ENCODE peak calls at places on chromosomes 6 and 20, in five cellular contexts. R is upper lobe of left lung, S is HepG2, X is GM12878, V is K562. U is an unnamed sample.
A peak's percentile ranks its signal among the peaks of the same experiment; 100 is the strongest.

GRCh38 chr6:8064638-8065518 is 689 bp upstream of the BLOC1S5 start:
- ATAC-seq in R (no peak), S (peak; percentile 7), X (peak; percentile 12), V (no peak), U (no peak)

GRCh38 chr6:132411296-132411695 is 10.0 kb upstream of the MOXD1 start:
- ATAC-seq in R (no peak), S (no peak), X (no peak), V (no peak), U (no peak)

GRCh38 chr20:9059931-9060330 is 9.0 kb upstream of the PLCB4 start:
- ATAC-seq in R (no peak), S (no peak), X (no peak), V (no peak), U (no peak)

GRCh38 chr6:21340563-21340962 is 253.0 kb upstream of the SOX4 start:
- ATAC-seq in R (no peak), S (no peak), X (no peak), V (no peak), U (no peak)

GRCh38 chr6:124055986-124056385 is 252.3 kb downstream of the NKAIN2 start:
- ATAC-seq in R (no peak), S (no peak), X (no peak), V (no peak), U (no peak)

GRCh38 chr6:136014454-136015421 is 163.2 kb downstream of the PDE7B start:
- ATAC-seq in R (no peak), S (no peak), X (no peak), V (no peak), U (no peak)

GRCh38 chr6:42979523-42980177 is 669 bp upstream of the PEX6 start:
- ATAC-seq in R (peak; percentile 2), S (peak; percentile 9), X (peak; percentile 5), V (peak; percentile 1), U (peak; percentile 3)

GRCh38 chr6:2086328-2087008 is 158.9 kb downstream of the GMDS start:
- ATAC-seq in R (no peak), S (no peak), X (no peak), V (no peak), U (no peak)

GRCh38 chr6:14397518-14397901 is 279.9 kb downstream of the CD83 start:
- ATAC-seq in R (no peak), S (no peak), X (no peak), V (no peak), U (no peak)

GRCh38 chr6:156464100-156464878 is 312.9 kb upstream of the ARID1B start:
- ATAC-seq in R (no peak), S (no peak), X (peak; percentile 80), V (no peak), U (no peak)

GRCh38 chr6:80465513-80465912 is 359.0 kb downstream of the BCKDHB start:
- ATAC-seq in R (no peak), S (no peak), X (no peak), V (no peak), U (no peak)

GRCh38 chr6:170178561-170179477 is 112.1 kb downstream of the DLL1 start:
- ATAC-seq in R (no peak), S (no peak), X (no peak), V (no peak), U (no peak)

GRCh38 chr6:111676383-111676782 is 70.7 kb upstream of the TRAF3IP2 start:
- ATAC-seq in R (no peak), S (peak; percentile 82), X (no peak), V (no peak), U (no peak)

GRCh38 chr6:4889701-4890100 is 113.5 kb downstream of the CDYL start:
- ATAC-seq in R (no peak), S (no peak), X (no peak), V (no peak), U (no peak)

GRCh38 chr6:10381830-10382208 is 33.1 kb downstream of the TFAP2A start:
- ATAC-seq in R (no peak), S (no peak), X (peak; percentile 19), V (no peak), U (no peak)

GRCh38 chr6:33419580-33420492 is at the start of gene SYNGAP1:
- ATAC-seq in R (no peak), S (no peak), X (no peak), V (no peak), U (peak; percentile 31)
- H3K4me3 ChIP-seq in R (peak within 1 kb of the TSS; percentile 31), S (no peak within 1 kb of the TSS), X (no peak within 1 kb of the TSS), V (peak within 1 kb of the TSS; percentile 17), U (peak within 1 kb of the TSS; percentile 53)

DNA sequence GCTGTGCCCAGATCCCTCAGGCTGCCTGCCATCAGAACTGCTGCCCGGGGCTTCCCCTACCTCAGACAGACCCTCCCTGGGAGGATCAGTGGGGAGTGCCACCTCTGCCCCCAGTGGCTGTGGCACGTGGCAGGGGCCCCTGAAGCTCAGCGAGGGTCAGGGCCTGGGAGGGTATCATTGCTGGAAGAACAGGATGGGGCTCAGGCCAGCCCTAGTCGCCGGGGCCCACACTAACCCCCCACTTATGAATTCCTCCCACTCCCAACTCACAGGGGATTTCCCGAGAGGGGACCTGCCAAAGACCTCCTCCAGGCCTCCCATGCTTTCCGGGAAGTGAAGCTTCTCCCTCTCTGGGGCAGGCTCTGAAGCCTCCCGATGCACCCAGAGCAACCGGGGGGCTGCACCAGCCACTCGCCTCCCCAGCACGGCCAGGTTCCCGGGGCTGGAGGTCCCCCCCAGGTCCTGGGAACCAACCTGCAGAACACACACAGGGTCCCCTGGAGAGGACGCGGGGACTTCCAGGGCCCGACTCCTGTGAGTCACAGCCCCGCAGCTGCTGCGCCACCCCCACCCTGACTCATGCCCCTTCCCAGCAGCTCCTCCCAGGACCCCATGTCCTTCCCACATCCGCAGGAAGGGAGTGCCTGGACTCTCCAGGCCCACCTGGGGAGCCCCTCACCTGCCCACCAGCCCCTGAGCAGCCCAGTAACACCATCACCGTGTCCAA is 2.5 kb downstream of the TNFRSF6B start:
- ATAC-seq in R (peak; percentile 3), S (no peak), X (peak; percentile 78), V (peak; percentile 16), U (peak; percentile 76)
- TF ChIP-seq POLR2AphosphoS5 in R (peak; percentile 53), S (peak; percentile 6), X (no peak), V (peak; percentile 26), U (peak; percentile 65)

GRCh38 chr6:117448732-117449131 is 23.0 kb upstream of the ROS1 start:
- ATAC-seq in R (no peak), S (no peak), X (no peak), V (no peak), U (no peak)
- TF ChIP-seq EP300 in R (no peak), S (no peak), X (no peak), V (no peak), U (no peak)

DNA sequence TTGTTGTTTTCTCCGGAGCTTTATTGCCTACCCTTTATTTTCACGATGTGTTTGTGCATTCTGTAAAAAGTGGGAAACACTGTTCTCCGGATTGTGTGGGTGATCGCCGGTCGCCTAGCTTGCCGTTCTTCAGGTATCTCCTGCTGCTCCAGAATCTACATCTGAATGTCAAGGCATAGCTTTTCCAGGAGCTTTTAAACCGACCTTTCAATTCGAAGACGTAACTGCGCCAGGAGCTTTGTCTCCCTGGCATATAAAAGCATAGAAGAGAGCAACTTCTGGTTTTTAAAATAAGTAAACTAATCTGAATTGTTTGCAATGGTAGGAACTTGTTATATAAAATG is 96.0 kb downstream of the HFE start:
- ATAC-seq in R (no peak), S (no peak), X (no peak), V (no peak), U (peak; percentile 42)
- H3K4me3 ChIP-seq in R (peak overlapping the region; percentile 50), S (no peak overlapping the region), X (no peak overlapping the region), V (no peak overlapping the region), U (peak overlapping the region; percentile 56)

GRCh38 chr20:40497781-40498691 is 191.0 kb downstream of the MAFB start:
- ATAC-seq in R (peak; percentile 84), S (no peak), X (peak; percentile 59), V (peak; percentile 47), U (peak; percentile 85)
- TF ChIP-seq POLR2AphosphoS5 in R (peak; percentile 62), S (no peak), X (no peak), V (no peak), U (no peak)

DNA sequence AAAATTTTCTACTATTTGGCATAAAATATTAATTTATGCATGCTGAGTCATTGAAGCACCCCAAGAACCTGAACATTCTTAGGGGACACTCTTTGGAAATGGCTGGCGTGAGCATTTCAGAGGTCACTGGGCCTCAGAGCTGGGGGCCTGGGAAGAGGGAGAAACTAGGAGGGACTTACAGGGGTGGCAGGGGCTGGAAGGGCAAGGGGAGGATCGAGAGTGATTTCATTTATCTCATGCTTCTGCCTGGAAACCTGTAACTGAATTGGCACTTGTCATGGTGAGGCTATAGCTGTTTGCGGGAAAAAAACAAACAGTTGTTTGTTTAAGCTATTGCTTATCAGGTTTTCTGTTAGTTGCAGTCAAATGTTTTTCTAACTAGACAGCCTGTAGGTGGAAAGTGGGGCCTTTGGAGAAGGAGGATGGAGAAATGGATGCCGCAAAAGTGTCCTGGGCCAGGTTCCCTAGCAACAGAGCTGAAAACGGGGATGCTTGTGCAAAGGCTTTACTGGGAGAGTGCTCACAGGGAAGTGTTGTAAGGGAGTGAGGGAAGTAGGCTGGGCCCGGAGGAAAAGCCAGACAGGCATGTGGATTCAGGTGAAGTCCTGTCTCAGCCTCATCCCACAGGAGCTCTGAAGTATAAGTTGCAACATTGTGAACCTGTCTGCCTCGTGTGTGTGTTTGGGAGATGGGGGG is 36.4 kb upstream of the KAT14 start:
- ATAC-seq in R (no peak), S (peak; percentile 35), X (no peak), V (no peak), U (no peak)
- TF ChIP-seq EP300 in R (no peak), S (no peak), X (no peak), V (no peak), U (no peak)